ENCODE peak calls at places on chromosome 2, in seven cellular contexts. P is neural progenitor cell; W is NCI-H446; S is activated T-cell treated with anti-CD3 and anti-CD28 coated beads, Interleukin-2, amount 50 U/mL, for 72 hours; H is activated T-helper 1 cell treated with anti-CD3 and anti-CD28 coated beads, Interleukin-12 subunit alpha, Interleukin-12 subunit beta, Interleukin-2, Interleukin-4 antibody, amounts not matched to agents 30 ng/mL and 10 ng/mL and 1 ng/mL, durations not matched to agents 14 hours and 24 hours and 36 hours; I is stimulated activated effector memory CD8-positive, alpha-beta T cell treated with anti-CD3 and anti-CD28 coated beads, Interleukin-12 subunit alpha, Interleukin-12 subunit beta, amount 100 ng/mL, for 72 hours; C is substantia nigra. E is an unnamed sample.

GRCh38 chr2:136801628-136802027 is 36.3 kb downstream of the THSD7B start:
- DNase-seq in P (no peak), W (no peak), S (no peak), H (no peak), I (no peak), C (no peak), E (no peak)

GRCh38 chr2:100891911-100892642 is 72.1 kb downstream of the NPAS2 start:
- DNase-seq in P (no peak), W (no peak), S (no peak), H (no peak), I (no peak), C (no peak), E (no peak)

GRCh38 chr2:20225294-20226151 is 593 bp upstream of the SDC1 start:
- DNase-seq in P (peak; percentile 89), W (no peak), S (peak; percentile 53), H (peak; percentile 19), I (peak; percentile 64), C (no peak), E (no peak)

GRCh38 chr2:227033471-227034148 is 130.4 kb downstream of the COL4A4 start:
- DNase-seq in P (peak; percentile 76), W (no peak), S (peak; percentile 31), H (no peak), I (peak; percentile 57), C (no peak), E (no peak)

GRCh38 chr2:172285010-172285621 is 142.3 kb upstream of the ITGA6 start:
- DNase-seq in P (peak; percentile 92), W (no peak), S (no peak), H (no peak), I (no peak), C (no peak), E (no peak)

GRCh38 chr2:43534569-43534968 is 61.3 kb downstream of the THADA start:
- DNase-seq in P (no peak), W (no peak), S (no peak), H (no peak), I (no peak), C (no peak), E (no peak)

GRCh38 chr2:48398285-48399135 is 131.4 kb upstream of the STON1 start:
- DNase-seq in P (peak; percentile 62), W (peak; percentile 17), S (no peak), H (no peak), I (no peak), C (no peak), E (no peak)

GRCh38 chr2:24329700-24330099 is 30.6 kb downstream of the ITSN2 start:
- DNase-seq in P (no peak), W (no peak), S (no peak), H (no peak), I (no peak), C (no peak), E (no peak)

GRCh38 chr2:74552914-74553811 is 579 bp downstream of the LOXL3 start:
- DNase-seq in P (peak; percentile 76), W (no peak), S (peak; percentile 5), H (no peak), I (no peak), C (no peak), E (no peak)

GRCh38 chr2:18910843-18911242 is 321.5 kb upstream of the NT5C1B start:
- DNase-seq in P (no peak), W (no peak), S (no peak), H (no peak), I (no peak), C (no peak), E (no peak)

GRCh38 chr2:122531803-122532344 is 776.4 kb downstream of the TSN start:
- DNase-seq in P (peak; percentile 68), W (no peak), S (no peak), H (no peak), I (no peak), C (no peak), E (no peak)

GRCh38 chr2:74891136-74891764 is 57.3 kb downstream of the HK2 start:
- DNase-seq in P (no peak), W (no peak), S (no peak), H (no peak), I (no peak), C (no peak), E (no peak)

GRCh38 chr2:20130821-20131645 is 79.6 kb upstream of the LAPTM4A start:
- DNase-seq in P (no peak), W (no peak), S (no peak), H (no peak), I (no peak), C (no peak), E (no peak)

GRCh38 chr2:57080035-57080434 is 896.2 kb downstream of the CCDC85A start:
- DNase-seq in P (no peak), W (no peak), S (no peak), H (no peak), I (no peak), C (no peak), E (no peak)

GRCh38 chr2:20093263-20094141 is 42.1 kb upstream of the LAPTM4A start:
- DNase-seq in P (peak; percentile 81), W (peak; percentile 54), S (no peak), H (no peak), I (no peak), C (no peak), E (no peak)

GRCh38 chr2:263774-264492 is at the start of gene SH3YL1:
- DNase-seq in P (peak; percentile 39), W (no peak), S (peak; percentile 64), H (peak; percentile 38), I (peak; percentile 61), C (no peak), E (peak; percentile 56)

GRCh38 chr2:207640661-207641060 is 15.5 kb upstream of the METTL21A start:
- DNase-seq in P (no peak), W (no peak), S (no peak), H (no peak), I (no peak), C (no peak), E (no peak)

GRCh38 chr2:88090446-88091283 is 23.0 kb downstream of the SMYD1 start:
- DNase-seq in P (no peak), W (no peak), S (peak; percentile 15), H (no peak), I (no peak), C (no peak), E (no peak)

GRCh38 chr2:137420744-137421143 is 543.5 kb upstream of the HNMT start:
- DNase-seq in P (peak; percentile 7), W (no peak), S (no peak), H (no peak), I (no peak), C (no peak), E (no peak)

GRCh38 chr2:241067501-241068135 is 34.5 kb downstream of the MTERF4 start:
- DNase-seq in P (no peak), W (no peak), S (no peak), H (no peak), I (peak; percentile 28), C (no peak), E (no peak)

GRCh38 chr2:200302940-200303727 is 3.4 kb upstream of the SPATS2L start:
- DNase-seq in P (no peak), W (no peak), S (peak; percentile 18), H (no peak), I (no peak), C (no peak), E (no peak)

GRCh38 chr2:97005353-97005752 is 19.0 kb upstream of the FAM178B start:
- DNase-seq in P (no peak), W (no peak), S (no peak), H (no peak), I (no peak), C (no peak), E (no peak)

GRCh38 chr2:61529944-61530343 is 8.2 kb downstream of the XPO1 start:
- DNase-seq in P (no peak), W (no peak), S (no peak), H (no peak), I (no peak), C (no peak), E (no peak)

GRCh38 chr2:161238264-161238558 is 70.0 kb upstream of the PSMD14 start:
- DNase-seq in P (no peak), W (no peak), S (no peak), H (no peak), I (no peak), C (no peak), E (no peak)

GRCh38 chr2:37585295-37585908 is 86.0 kb downstream of the CDC42EP3 start:
- DNase-seq in P (no peak), W (no peak), S (peak; percentile 25), H (no peak), I (no peak), C (no peak), E (no peak)

GRCh38 chr2:137383391-137383790 is 580.9 kb upstream of the HNMT start:
- DNase-seq in P (peak; percentile 30), W (no peak), S (no peak), H (no peak), I (no peak), C (no peak), E (no peak)

GRCh38 chr2:74741076-74741460 is 87.0 kb downstream of the SEMA4F start:
- DNase-seq in P (no peak), W (no peak), S (no peak), H (no peak), I (no peak), C (no peak), E (no peak)

GRCh38 chr2:215843579-215843978 is 169.8 kb downstream of the MREG start:
- DNase-seq in P (no peak), W (no peak), S (no peak), H (no peak), I (no peak), C (no peak), E (no peak)

GRCh38 chr2:181178130-181178529 is 197.7 kb downstream of the UBE2E3 start:
- DNase-seq in P (no peak), W (no peak), S (no peak), H (no peak), I (no peak), C (no peak), E (no peak)

GRCh38 chr2:229714736-229715541 is 584 bp upstream of the DNER start:
- DNase-seq in P (peak; percentile 89), W (no peak), S (peak; percentile 58), H (peak; percentile 8), I (peak; percentile 55), C (peak; percentile 31), E (no peak)

GRCh38 chr2:171894612-171894947 is 536 bp upstream of the SLC25A12 start:
- DNase-seq in P (no peak), W (no peak), S (no peak), H (no peak), I (no peak), C (no peak), E (no peak)

GRCh38 chr2:236211281-236211680 is 43.1 kb upstream of the GBX2 start:
- DNase-seq in P (no peak), W (no peak), S (no peak), H (no peak), I (peak; percentile 30), C (no peak), E (no peak)

GRCh38 chr2:74532222-74532621 is 2.5 kb downstream of the HTRA2 start:
- DNase-seq in P (no peak), W (no peak), S (no peak), H (no peak), I (no peak), C (no peak), E (no peak)